ENCODE peak calls at places on chromosomes 2 and 18, in nine cellular contexts. One of them, this sample, is unnamed.

GRCh38 chr18:54215069-54215468 is 9.4 kb downstream of the MBD2 start:
- DNase-seq in cardiac muscle cell: no peak
- DNase-seq in fibroblast of lung: peak; percentile 44
- DNase-seq in ovary: no peak
- DNase-seq in bronchial epithelial cell: no peak
- DNase-seq in keratinocyte: no peak
- DNase-seq in PC-3: no peak
- DNase-seq in heart right ventricle: no peak
- DNase-seq in brain microvascular endothelial cell: peak; percentile 6
- DNase-seq in this sample: no peak

GRCh38 chr18:37244618-37245017 is 321.0 kb downstream of the CELF4 start:
- DNase-seq in ovary: no peak
- DNase-seq in brain microvascular endothelial cell: no peak
- DNase-seq in heart right ventricle: no peak
- DNase-seq in PC-3: no peak
- DNase-seq in bronchial epithelial cell: no peak
- DNase-seq in fibroblast of lung: no peak
- DNase-seq in keratinocyte: no peak
- DNase-seq in cardiac muscle cell: no peak
- DNase-seq in this sample: peak; percentile 72

GRCh38 chr2:6865346-6866238 is at the start of gene CMPK2:
- DNase-seq in keratinocyte: no peak
- DNase-seq in fibroblast of lung: peak; percentile 46
- DNase-seq in ovary: peak; percentile 66
- DNase-seq in cardiac muscle cell: peak; percentile 75
- DNase-seq in brain microvascular endothelial cell: no peak
- DNase-seq in bronchial epithelial cell: no peak
- DNase-seq in PC-3: peak; percentile 67
- DNase-seq in heart right ventricle: peak; percentile 81
- DNase-seq in this sample: peak; percentile 87

GRCh38 chr2:187580462-187581124 is 26.4 kb upstream of the TFPI start:
- DNase-seq in cardiac muscle cell: peak; percentile 55
- DNase-seq in ovary: no peak
- DNase-seq in brain microvascular endothelial cell: no peak
- DNase-seq in bronchial epithelial cell: peak; percentile 74
- DNase-seq in fibroblast of lung: peak; percentile 75
- DNase-seq in keratinocyte: peak; percentile 19
- DNase-seq in PC-3: peak; percentile 86
- DNase-seq in heart right ventricle: no peak
- DNase-seq in this sample: peak; percentile 2

GRCh38 chr2:231418820-231419640 is 23.5 kb downstream of the B3GNT7 start:
- DNase-seq in cardiac muscle cell: no peak
- DNase-seq in ovary: no peak
- DNase-seq in heart right ventricle: no peak
- DNase-seq in fibroblast of lung: no peak
- DNase-seq in bronchial epithelial cell: no peak
- DNase-seq in keratinocyte: no peak
- DNase-seq in PC-3: no peak
- DNase-seq in brain microvascular endothelial cell: no peak
- DNase-seq in this sample: peak; percentile 31

GRCh38 chr2:95049961-95050360 is 24.5 kb downstream of the MAL start:
- DNase-seq in bronchial epithelial cell: no peak
- DNase-seq in cardiac muscle cell: no peak
- DNase-seq in brain microvascular endothelial cell: no peak
- DNase-seq in PC-3: no peak
- DNase-seq in fibroblast of lung: no peak
- DNase-seq in keratinocyte: no peak
- DNase-seq in heart right ventricle: no peak
- DNase-seq in ovary: no peak
- DNase-seq in this sample: no peak

GRCh38 chr2:112799291-112799975 is 15.1 kb upstream of the IL1A start:
- DNase-seq in keratinocyte: no peak
- DNase-seq in brain microvascular endothelial cell: no peak
- DNase-seq in bronchial epithelial cell: peak; percentile 52
- DNase-seq in cardiac muscle cell: no peak
- DNase-seq in fibroblast of lung: no peak
- DNase-seq in heart right ventricle: no peak
- DNase-seq in ovary: no peak
- DNase-seq in PC-3: no peak
- DNase-seq in this sample: no peak

GRCh38 chr2:36338124-36338826 is 17.3 kb upstream of the CRIM1 start:
- DNase-seq in PC-3: peak; percentile 21
- DNase-seq in brain microvascular endothelial cell: no peak
- DNase-seq in cardiac muscle cell: no peak
- DNase-seq in keratinocyte: no peak
- DNase-seq in ovary: no peak
- DNase-seq in fibroblast of lung: no peak
- DNase-seq in heart right ventricle: no peak
- DNase-seq in bronchial epithelial cell: no peak
- DNase-seq in this sample: no peak

GRCh38 chr2:59463401-59463800 is 1090.1 kb downstream of the BCL11A start:
- DNase-seq in fibroblast of lung: no peak
- DNase-seq in cardiac muscle cell: peak; percentile 52
- DNase-seq in heart right ventricle: no peak
- DNase-seq in PC-3: no peak
- DNase-seq in ovary: no peak
- DNase-seq in brain microvascular endothelial cell: no peak
- DNase-seq in keratinocyte: no peak
- DNase-seq in bronchial epithelial cell: no peak
- DNase-seq in this sample: peak; percentile 6

GRCh38 chr2:157336137-157336721 is 10.6 kb upstream of the ERMN start:
- DNase-seq in fibroblast of lung: peak; percentile 22
- DNase-seq in brain microvascular endothelial cell: peak; percentile 51
- DNase-seq in bronchial epithelial cell: peak; percentile 22
- DNase-seq in heart right ventricle: no peak
- DNase-seq in PC-3: peak; percentile 67
- DNase-seq in cardiac muscle cell: peak; percentile 63
- DNase-seq in keratinocyte: no peak
- DNase-seq in ovary: no peak
- DNase-seq in this sample: peak; percentile 23

GRCh38 chr2:46470114-46470628 is 9.2 kb upstream of the TMEM247 start:
- DNase-seq in keratinocyte: no peak
- DNase-seq in brain microvascular endothelial cell: no peak
- DNase-seq in fibroblast of lung: no peak
- DNase-seq in PC-3: no peak
- DNase-seq in bronchial epithelial cell: no peak
- DNase-seq in cardiac muscle cell: no peak
- DNase-seq in heart right ventricle: no peak
- DNase-seq in ovary: no peak
- DNase-seq in this sample: no peak

GRCh38 chr2:101704046-101704466 is 6.5 kb downstream of the MAP4K4 start:
- DNase-seq in keratinocyte: no peak
- DNase-seq in ovary: no peak
- DNase-seq in bronchial epithelial cell: peak; percentile 83
- DNase-seq in heart right ventricle: no peak
- DNase-seq in brain microvascular endothelial cell: no peak
- DNase-seq in fibroblast of lung: peak; percentile 81
- DNase-seq in PC-3: no peak
- DNase-seq in cardiac muscle cell: no peak
- DNase-seq in this sample: no peak

DNA sequence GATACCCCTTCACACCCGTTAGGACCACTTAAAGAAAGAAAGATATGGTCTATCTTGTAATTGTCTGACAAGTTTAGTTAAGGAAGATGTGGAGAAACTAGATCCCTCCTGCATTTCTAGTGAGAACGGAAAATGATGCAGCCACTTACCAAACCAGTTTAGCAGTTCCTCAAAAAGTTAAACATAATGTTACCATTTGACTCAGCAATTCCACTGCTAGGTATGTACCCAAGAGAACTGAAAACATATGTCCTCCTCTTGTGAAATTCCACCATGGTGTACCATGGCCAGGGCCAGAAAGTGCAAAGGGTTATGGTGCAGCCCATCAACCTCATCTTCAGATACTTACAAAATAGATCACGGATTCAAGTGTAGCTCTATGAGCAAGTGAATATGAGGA is 79.0 kb upstream of the ID2 start:
- DNase-seq in ovary: no peak
- DNase-seq in bronchial epithelial cell: peak; percentile 78
- DNase-seq in heart right ventricle: no peak
- DNase-seq in cardiac muscle cell: no peak
- DNase-seq in fibroblast of lung: no peak
- DNase-seq in keratinocyte: no peak
- DNase-seq in brain microvascular endothelial cell: no peak
- DNase-seq in PC-3: peak; percentile 88
- DNase-seq in this sample: no peak
- H3K4me3 ChIP-seq in ovary: no peak overlapping the region
- H3K4me3 ChIP-seq in bronchial epithelial cell: no peak overlapping the region
- H3K4me3 ChIP-seq in heart right ventricle: no peak overlapping the region
- H3K4me3 ChIP-seq in cardiac muscle cell: no peak overlapping the region
- H3K4me3 ChIP-seq in fibroblast of lung: no peak overlapping the region
- H3K4me3 ChIP-seq in keratinocyte: no peak overlapping the region
- H3K4me3 ChIP-seq in brain microvascular endothelial cell: no peak overlapping the region
- H3K4me3 ChIP-seq in PC-3: no peak overlapping the region
- H3K4me3 ChIP-seq in this sample: no peak overlapping the region

GRCh38 chr2:200862532-200863000 is 1.9 kb downstream of the CLK1 start:
- DNase-seq in heart right ventricle: no peak
- DNase-seq in keratinocyte: no peak
- DNase-seq in brain microvascular endothelial cell: peak; percentile 68
- DNase-seq in cardiac muscle cell: peak; percentile 52
- DNase-seq in fibroblast of lung: peak; percentile 80
- DNase-seq in PC-3: peak; percentile 56
- DNase-seq in bronchial epithelial cell: peak; percentile 82
- DNase-seq in ovary: no peak
- DNase-seq in this sample: peak; percentile 29
- H3K36me3 ChIP-seq in heart right ventricle: peaks cover 38% of the 10 kb centered on the region
- H3K36me3 ChIP-seq in keratinocyte: peaks cover 8% of the 10 kb centered on the region
- H3K36me3 ChIP-seq in brain microvascular endothelial cell: peaks cover 46% of the 10 kb centered on the region
- H3K36me3 ChIP-seq in cardiac muscle cell: peaks cover 35% of the 10 kb centered on the region
- H3K36me3 ChIP-seq in fibroblast of lung: peaks cover 10% of the 10 kb centered on the region
- H3K36me3 ChIP-seq in PC-3: peaks cover 49% of the 10 kb centered on the region
- H3K36me3 ChIP-seq in bronchial epithelial cell: peaks cover 11% of the 10 kb centered on the region
- H3K36me3 ChIP-seq in ovary: no peaks in the 10 kb centered on the region
- H3K36me3 ChIP-seq in this sample: peaks cover 25% of the 10 kb centered on the region

GRCh38 chr18:57353940-57354461 is 1.6 kb downstream of the ST8SIA3 start:
- DNase-seq in ovary: no peak
- DNase-seq in brain microvascular endothelial cell: peak; percentile 7
- DNase-seq in cardiac muscle cell: peak; percentile 90
- DNase-seq in bronchial epithelial cell: peak; percentile 3
- DNase-seq in PC-3: no peak
- DNase-seq in fibroblast of lung: peak; percentile 29
- DNase-seq in keratinocyte: no peak
- DNase-seq in heart right ventricle: peak; percentile 40
- DNase-seq in this sample: peak; percentile 94

GRCh38 chr18:57347784-57348183 is 4.6 kb upstream of the ST8SIA3 start:
- DNase-seq in keratinocyte: no peak
- DNase-seq in PC-3: no peak
- DNase-seq in cardiac muscle cell: no peak
- DNase-seq in brain microvascular endothelial cell: no peak
- DNase-seq in ovary: no peak
- DNase-seq in heart right ventricle: no peak
- DNase-seq in bronchial epithelial cell: no peak
- DNase-seq in fibroblast of lung: no peak
- DNase-seq in this sample: no peak

GRCh38 chr18:57353137-57353939 is 981 bp downstream of the ST8SIA3 start:
- DNase-seq in fibroblast of lung: no peak
- DNase-seq in brain microvascular endothelial cell: no peak
- DNase-seq in keratinocyte: no peak
- DNase-seq in ovary: no peak
- DNase-seq in PC-3: no peak
- DNase-seq in bronchial epithelial cell: no peak
- DNase-seq in cardiac muscle cell: peak; percentile 73
- DNase-seq in heart right ventricle: no peak
- DNase-seq in this sample: peak; percentile 83

GRCh38 chr18:57352761-57353136 is 392 bp downstream of the ST8SIA3 start:
- DNase-seq in fibroblast of lung: no peak
- DNase-seq in PC-3: no peak
- DNase-seq in heart right ventricle: no peak
- DNase-seq in bronchial epithelial cell: no peak
- DNase-seq in cardiac muscle cell: peak; percentile 10
- DNase-seq in ovary: no peak
- DNase-seq in keratinocyte: no peak
- DNase-seq in brain microvascular endothelial cell: no peak
- DNase-seq in this sample: peak; percentile 60

DNA sequence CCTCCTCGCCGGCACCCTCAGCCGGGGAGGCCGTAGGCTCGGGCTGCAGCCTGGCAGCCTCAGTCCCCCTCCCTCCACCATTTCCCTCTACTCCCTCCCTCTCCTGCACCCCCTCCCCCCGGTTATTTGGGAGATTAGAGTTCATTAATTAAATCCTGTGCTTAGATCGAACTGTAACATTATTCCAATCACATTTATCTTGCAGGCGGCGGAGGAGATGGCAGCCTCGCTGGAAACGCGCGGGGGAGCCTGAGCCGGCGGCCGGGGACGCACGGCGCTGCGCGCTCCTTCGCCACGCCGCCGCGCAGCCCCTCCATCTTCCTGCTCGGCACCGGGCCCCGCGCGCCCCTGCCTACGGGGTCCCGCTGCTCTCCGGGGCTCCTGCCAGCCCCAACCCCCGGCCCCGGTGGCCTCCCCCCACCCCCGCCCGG is at the start of gene ST8SIA3:
- DNase-seq in ovary: no peak
- DNase-seq in heart right ventricle: no peak
- DNase-seq in brain microvascular endothelial cell: no peak
- DNase-seq in bronchial epithelial cell: no peak
- DNase-seq in keratinocyte: no peak
- DNase-seq in cardiac muscle cell: peak; percentile 26
- DNase-seq in fibroblast of lung: no peak
- DNase-seq in PC-3: no peak
- DNase-seq in this sample: peak; percentile 84
- H3K4me3 ChIP-seq in ovary: no peak within 1 kb of the TSS
- H3K4me3 ChIP-seq in heart right ventricle: no peak within 1 kb of the TSS
- H3K4me3 ChIP-seq in brain microvascular endothelial cell: no peak within 1 kb of the TSS
- H3K4me3 ChIP-seq in bronchial epithelial cell: no peak within 1 kb of the TSS
- H3K4me3 ChIP-seq in keratinocyte: no peak within 1 kb of the TSS
- H3K4me3 ChIP-seq in cardiac muscle cell: peak within 1 kb of the TSS; percentile 42
- H3K4me3 ChIP-seq in fibroblast of lung: no peak within 1 kb of the TSS
- H3K4me3 ChIP-seq in PC-3: no peak within 1 kb of the TSS
- H3K4me3 ChIP-seq in this sample: peak within 1 kb of the TSS; percentile 64

GRCh38 chr2:20724500-20725053 is 57.6 kb downstream of the GDF7 start:
- DNase-seq in PC-3: no peak
- DNase-seq in fibroblast of lung: no peak
- DNase-seq in bronchial epithelial cell: no peak
- DNase-seq in brain microvascular endothelial cell: no peak
- DNase-seq in ovary: no peak
- DNase-seq in keratinocyte: no peak
- DNase-seq in cardiac muscle cell: no peak
- DNase-seq in heart right ventricle: no peak
- DNase-seq in this sample: no peak

GRCh38 chr2:20722592-20722991 is 55.6 kb downstream of the GDF7 start:
- DNase-seq in keratinocyte: no peak
- DNase-seq in ovary: no peak
- DNase-seq in bronchial epithelial cell: no peak
- DNase-seq in PC-3: peak; percentile 7
- DNase-seq in cardiac muscle cell: no peak
- DNase-seq in brain microvascular endothelial cell: no peak
- DNase-seq in fibroblast of lung: no peak
- DNase-seq in heart right ventricle: no peak
- DNase-seq in this sample: no peak

GRCh38 chr2:20726913-20727312 is 60.0 kb downstream of the GDF7 start:
- DNase-seq in bronchial epithelial cell: no peak
- DNase-seq in PC-3: no peak
- DNase-seq in keratinocyte: no peak
- DNase-seq in brain microvascular endothelial cell: no peak
- DNase-seq in ovary: no peak
- DNase-seq in fibroblast of lung: no peak
- DNase-seq in heart right ventricle: no peak
- DNase-seq in cardiac muscle cell: no peak
- DNase-seq in this sample: no peak

GRCh38 chr2:20725782-20726181 is 58.8 kb downstream of the GDF7 start:
- DNase-seq in ovary: no peak
- DNase-seq in PC-3: no peak
- DNase-seq in brain microvascular endothelial cell: no peak
- DNase-seq in heart right ventricle: no peak
- DNase-seq in fibroblast of lung: no peak
- DNase-seq in keratinocyte: no peak
- DNase-seq in bronchial epithelial cell: no peak
- DNase-seq in cardiac muscle cell: no peak
- DNase-seq in this sample: no peak

GRCh38 chr2:20723543-20723942 is 56.6 kb downstream of the GDF7 start:
- DNase-seq in ovary: no peak
- DNase-seq in brain microvascular endothelial cell: peak; percentile 29
- DNase-seq in fibroblast of lung: peak; percentile 82
- DNase-seq in bronchial epithelial cell: no peak
- DNase-seq in PC-3: no peak
- DNase-seq in keratinocyte: no peak
- DNase-seq in cardiac muscle cell: no peak
- DNase-seq in heart right ventricle: no peak
- DNase-seq in this sample: no peak
- H3K36me3 ChIP-seq in ovary: no peaks in the 10 kb centered on the region
- H3K36me3 ChIP-seq in brain microvascular endothelial cell: no peaks in the 10 kb centered on the region
- H3K36me3 ChIP-seq in fibroblast of lung: no peaks in the 10 kb centered on the region
- H3K36me3 ChIP-seq in bronchial epithelial cell: no peaks in the 10 kb centered on the region
- H3K36me3 ChIP-seq in PC-3: no peaks in the 10 kb centered on the region
- H3K36me3 ChIP-seq in keratinocyte: no peaks in the 10 kb centered on the region
- H3K36me3 ChIP-seq in cardiac muscle cell: no peaks in the 10 kb centered on the region
- H3K36me3 ChIP-seq in heart right ventricle: no peaks in the 10 kb centered on the region
- H3K36me3 ChIP-seq in this sample: no peaks in the 10 kb centered on the region